ENCODE peak calls at places on chromosomes 13 and 19, in six cellular contexts. One of them, this sample, is unnamed.
A peak's percentile ranks its signal among the peaks of the same experiment; 100 is the strongest.

GRCh38 chr13:21749410-21749809 is 78.5 kb downstream of the FGF9 start:
- DNase-seq in naive thymus-derived CD8-positive, alpha-beta T cell: no peak
- DNase-seq in CD8-positive, alpha-beta T cell: no peak
- DNase-seq in GM04503: no peak
- DNase-seq in activated CD4-positive, alpha-beta T cell treated with anti-CD3 and anti-CD28 coated beads, Interleukin-2, amount 50 U/mL, for 4 hours: no peak
- DNase-seq in mesenteric fat pad: no peak
- DNase-seq in this sample: no peak

GRCh38 chr19:41957838-41958366 is 1.2 kb downstream of the RABAC1 start:
- DNase-seq in naive thymus-derived CD8-positive, alpha-beta T cell: no peak
- DNase-seq in CD8-positive, alpha-beta T cell: no peak
- DNase-seq in GM04503: peak; percentile 41
- DNase-seq in activated CD4-positive, alpha-beta T cell treated with anti-CD3 and anti-CD28 coated beads, Interleukin-2, amount 50 U/mL, for 4 hours: no peak
- DNase-seq in mesenteric fat pad: no peak
- DNase-seq in this sample: no peak

GRCh38 chr19:37931941-37932655 is 25.1 kb downstream of the SIPA1L3 start:
- DNase-seq in naive thymus-derived CD8-positive, alpha-beta T cell: no peak
- DNase-seq in CD8-positive, alpha-beta T cell: no peak
- DNase-seq in GM04503: peak; percentile 21
- DNase-seq in activated CD4-positive, alpha-beta T cell treated with anti-CD3 and anti-CD28 coated beads, Interleukin-2, amount 50 U/mL, for 4 hours: no peak
- DNase-seq in mesenteric fat pad: peak; percentile 90
- DNase-seq in this sample: no peak

GRCh38 chr19:12954150-12954962 is 2.7 kb downstream of the GADD45GIP1 start:
- DNase-seq in naive thymus-derived CD8-positive, alpha-beta T cell: no peak
- DNase-seq in CD8-positive, alpha-beta T cell: no peak
- DNase-seq in GM04503: no peak
- DNase-seq in activated CD4-positive, alpha-beta T cell treated with anti-CD3 and anti-CD28 coated beads, Interleukin-2, amount 50 U/mL, for 4 hours: no peak
- DNase-seq in mesenteric fat pad: no peak
- DNase-seq in this sample: no peak

GRCh38 chr19:2462635-2463421 is 6.1 kb upstream of the LMNB2 start:
- DNase-seq in naive thymus-derived CD8-positive, alpha-beta T cell: no peak
- DNase-seq in CD8-positive, alpha-beta T cell: no peak
- DNase-seq in GM04503: peak; percentile 94
- DNase-seq in activated CD4-positive, alpha-beta T cell treated with anti-CD3 and anti-CD28 coated beads, Interleukin-2, amount 50 U/mL, for 4 hours: no peak
- DNase-seq in mesenteric fat pad: peak; percentile 92
- DNase-seq in this sample: no peak

GRCh38 chr13:108508263-108508662 is 121.1 kb upstream of the MYO16 start:
- DNase-seq in naive thymus-derived CD8-positive, alpha-beta T cell: no peak
- DNase-seq in CD8-positive, alpha-beta T cell: no peak
- DNase-seq in GM04503: no peak
- DNase-seq in activated CD4-positive, alpha-beta T cell treated with anti-CD3 and anti-CD28 coated beads, Interleukin-2, amount 50 U/mL, for 4 hours: no peak
- DNase-seq in mesenteric fat pad: no peak
- DNase-seq in this sample: peak; percentile 26

GRCh38 chr19:35316560-35316959 is 12.4 kb upstream of the CD22 start:
- DNase-seq in naive thymus-derived CD8-positive, alpha-beta T cell: no peak
- DNase-seq in CD8-positive, alpha-beta T cell: no peak
- DNase-seq in GM04503: no peak
- DNase-seq in activated CD4-positive, alpha-beta T cell treated with anti-CD3 and anti-CD28 coated beads, Interleukin-2, amount 50 U/mL, for 4 hours: no peak
- DNase-seq in mesenteric fat pad: no peak
- DNase-seq in this sample: no peak

GRCh38 chr13:94968040-94968756 is 255.9 kb upstream of the SOX21 start:
- DNase-seq in naive thymus-derived CD8-positive, alpha-beta T cell: no peak
- DNase-seq in CD8-positive, alpha-beta T cell: no peak
- DNase-seq in GM04503: no peak
- DNase-seq in activated CD4-positive, alpha-beta T cell treated with anti-CD3 and anti-CD28 coated beads, Interleukin-2, amount 50 U/mL, for 4 hours: no peak
- DNase-seq in mesenteric fat pad: no peak
- DNase-seq in this sample: no peak

GRCh38 chr13:21458457-21458815 is 667 bp downstream of the ZDHHC20 start:
- DNase-seq in naive thymus-derived CD8-positive, alpha-beta T cell: peak; percentile 54
- DNase-seq in CD8-positive, alpha-beta T cell: peak; percentile 46
- DNase-seq in GM04503: no peak
- DNase-seq in activated CD4-positive, alpha-beta T cell treated with anti-CD3 and anti-CD28 coated beads, Interleukin-2, amount 50 U/mL, for 4 hours: peak; percentile 27
- DNase-seq in mesenteric fat pad: no peak
- DNase-seq in this sample: peak; percentile 43

GRCh38 chr13:30880756-30881155 is 25.3 kb upstream of the MEDAG start:
- DNase-seq in naive thymus-derived CD8-positive, alpha-beta T cell: no peak
- DNase-seq in CD8-positive, alpha-beta T cell: no peak
- DNase-seq in GM04503: peak; percentile 79
- DNase-seq in activated CD4-positive, alpha-beta T cell treated with anti-CD3 and anti-CD28 coated beads, Interleukin-2, amount 50 U/mL, for 4 hours: no peak
- DNase-seq in mesenteric fat pad: no peak
- DNase-seq in this sample: no peak

GRCh38 chr13:99151516-99151915 is 49.1 kb upstream of the UBAC2 start:
- DNase-seq in naive thymus-derived CD8-positive, alpha-beta T cell: no peak
- DNase-seq in CD8-positive, alpha-beta T cell: no peak
- DNase-seq in GM04503: peak; percentile 27
- DNase-seq in activated CD4-positive, alpha-beta T cell treated with anti-CD3 and anti-CD28 coated beads, Interleukin-2, amount 50 U/mL, for 4 hours: no peak
- DNase-seq in mesenteric fat pad: no peak
- DNase-seq in this sample: no peak

GRCh38 chr13:97285221-97285955 is 63.3 kb downstream of the MBNL2 start:
- DNase-seq in naive thymus-derived CD8-positive, alpha-beta T cell: no peak
- DNase-seq in CD8-positive, alpha-beta T cell: no peak
- DNase-seq in GM04503: no peak
- DNase-seq in activated CD4-positive, alpha-beta T cell treated with anti-CD3 and anti-CD28 coated beads, Interleukin-2, amount 50 U/mL, for 4 hours: no peak
- DNase-seq in mesenteric fat pad: no peak
- DNase-seq in this sample: no peak

GRCh38 chr13:72132065-72132464 is 265.1 kb upstream of the DACH1 start:
- DNase-seq in naive thymus-derived CD8-positive, alpha-beta T cell: no peak
- DNase-seq in CD8-positive, alpha-beta T cell: no peak
- DNase-seq in GM04503: no peak
- DNase-seq in activated CD4-positive, alpha-beta T cell treated with anti-CD3 and anti-CD28 coated beads, Interleukin-2, amount 50 U/mL, for 4 hours: no peak
- DNase-seq in mesenteric fat pad: no peak
- DNase-seq in this sample: no peak

GRCh38 chr13:45763419-45763818 is 61.3 kb downstream of the CBY2 start:
- DNase-seq in naive thymus-derived CD8-positive, alpha-beta T cell: no peak
- DNase-seq in CD8-positive, alpha-beta T cell: no peak
- DNase-seq in GM04503: no peak
- DNase-seq in activated CD4-positive, alpha-beta T cell treated with anti-CD3 and anti-CD28 coated beads, Interleukin-2, amount 50 U/mL, for 4 hours: no peak
- DNase-seq in mesenteric fat pad: no peak
- DNase-seq in this sample: no peak

GRCh38 chr13:101267656-101268055 is 148.7 kb downstream of the NALCN start:
- DNase-seq in naive thymus-derived CD8-positive, alpha-beta T cell: no peak
- DNase-seq in CD8-positive, alpha-beta T cell: no peak
- DNase-seq in GM04503: peak; percentile 50
- DNase-seq in activated CD4-positive, alpha-beta T cell treated with anti-CD3 and anti-CD28 coated beads, Interleukin-2, amount 50 U/mL, for 4 hours: no peak
- DNase-seq in mesenteric fat pad: no peak
- DNase-seq in this sample: no peak

GRCh38 chr19:5558101-5558621 is 9.6 kb downstream of the TINCR start:
- DNase-seq in naive thymus-derived CD8-positive, alpha-beta T cell: no peak
- DNase-seq in CD8-positive, alpha-beta T cell: no peak
- DNase-seq in GM04503: no peak
- DNase-seq in activated CD4-positive, alpha-beta T cell treated with anti-CD3 and anti-CD28 coated beads, Interleukin-2, amount 50 U/mL, for 4 hours: no peak
- DNase-seq in mesenteric fat pad: no peak
- DNase-seq in this sample: no peak

GRCh38 chr13:32164622-32165268 is 133.2 kb downstream of the FRY start:
- DNase-seq in naive thymus-derived CD8-positive, alpha-beta T cell: peak; percentile 10
- DNase-seq in CD8-positive, alpha-beta T cell: no peak
- DNase-seq in GM04503: no peak
- DNase-seq in activated CD4-positive, alpha-beta T cell treated with anti-CD3 and anti-CD28 coated beads, Interleukin-2, amount 50 U/mL, for 4 hours: no peak
- DNase-seq in mesenteric fat pad: no peak
- DNase-seq in this sample: peak; percentile 30

GRCh38 chr13:27854606-27855005 is 62.3 kb downstream of the GSX1 start:
- DNase-seq in naive thymus-derived CD8-positive, alpha-beta T cell: no peak
- DNase-seq in CD8-positive, alpha-beta T cell: no peak
- DNase-seq in GM04503: no peak
- DNase-seq in activated CD4-positive, alpha-beta T cell treated with anti-CD3 and anti-CD28 coated beads, Interleukin-2, amount 50 U/mL, for 4 hours: no peak
- DNase-seq in mesenteric fat pad: no peak
- DNase-seq in this sample: no peak

GRCh38 chr13:39512687-39513086 is 90.3 kb downstream of the LHFPL6 start:
- DNase-seq in naive thymus-derived CD8-positive, alpha-beta T cell: no peak
- DNase-seq in CD8-positive, alpha-beta T cell: no peak
- DNase-seq in GM04503: no peak
- DNase-seq in activated CD4-positive, alpha-beta T cell treated with anti-CD3 and anti-CD28 coated beads, Interleukin-2, amount 50 U/mL, for 4 hours: no peak
- DNase-seq in mesenteric fat pad: no peak
- DNase-seq in this sample: no peak

GRCh38 chr19:44848036-44848804 is 2.1 kb downstream of the NECTIN2 start:
- DNase-seq in naive thymus-derived CD8-positive, alpha-beta T cell: no peak
- DNase-seq in CD8-positive, alpha-beta T cell: no peak
- DNase-seq in GM04503: no peak
- DNase-seq in activated CD4-positive, alpha-beta T cell treated with anti-CD3 and anti-CD28 coated beads, Interleukin-2, amount 50 U/mL, for 4 hours: no peak
- DNase-seq in mesenteric fat pad: no peak
- DNase-seq in this sample: no peak

GRCh38 chr19:37243206-37243632 is 25.2 kb downstream of the ZNF383 start:
- DNase-seq in naive thymus-derived CD8-positive, alpha-beta T cell: no peak
- DNase-seq in CD8-positive, alpha-beta T cell: no peak
- DNase-seq in GM04503: no peak
- DNase-seq in activated CD4-positive, alpha-beta T cell treated with anti-CD3 and anti-CD28 coated beads, Interleukin-2, amount 50 U/mL, for 4 hours: no peak
- DNase-seq in mesenteric fat pad: no peak
- DNase-seq in this sample: no peak

GRCh38 chr13:63425131-63425530 is 2009.5 kb upstream of the PCDH20 start:
- DNase-seq in naive thymus-derived CD8-positive, alpha-beta T cell: no peak
- DNase-seq in CD8-positive, alpha-beta T cell: no peak
- DNase-seq in GM04503: no peak
- DNase-seq in activated CD4-positive, alpha-beta T cell treated with anti-CD3 and anti-CD28 coated beads, Interleukin-2, amount 50 U/mL, for 4 hours: no peak
- DNase-seq in mesenteric fat pad: no peak
- DNase-seq in this sample: no peak

GRCh38 chr19:3034845-3035541 is 5.9 kb upstream of the TLE2 start:
- DNase-seq in naive thymus-derived CD8-positive, alpha-beta T cell: no peak
- DNase-seq in CD8-positive, alpha-beta T cell: peak; percentile 39
- DNase-seq in GM04503: peak; percentile 11
- DNase-seq in activated CD4-positive, alpha-beta T cell treated with anti-CD3 and anti-CD28 coated beads, Interleukin-2, amount 50 U/mL, for 4 hours: no peak
- DNase-seq in mesenteric fat pad: no peak
- DNase-seq in this sample: no peak

GRCh38 chr13:111319998-111320911 is at the start of gene TEX29:
- DNase-seq in naive thymus-derived CD8-positive, alpha-beta T cell: no peak
- DNase-seq in CD8-positive, alpha-beta T cell: no peak
- DNase-seq in GM04503: no peak
- DNase-seq in activated CD4-positive, alpha-beta T cell treated with anti-CD3 and anti-CD28 coated beads, Interleukin-2, amount 50 U/mL, for 4 hours: no peak
- DNase-seq in mesenteric fat pad: no peak
- DNase-seq in this sample: no peak

GRCh38 chr19:46994141-46994686 is 25.4 kb upstream of the NPAS1 start:
- DNase-seq in naive thymus-derived CD8-positive, alpha-beta T cell: no peak
- DNase-seq in CD8-positive, alpha-beta T cell: no peak
- DNase-seq in GM04503: no peak
- DNase-seq in activated CD4-positive, alpha-beta T cell treated with anti-CD3 and anti-CD28 coated beads, Interleukin-2, amount 50 U/mL, for 4 hours: no peak
- DNase-seq in mesenteric fat pad: no peak
- DNase-seq in this sample: no peak

GRCh38 chr13:41458187-41458938 is 1.0 kb downstream of the RGCC start:
- DNase-seq in naive thymus-derived CD8-positive, alpha-beta T cell: peak; percentile 69
- DNase-seq in CD8-positive, alpha-beta T cell: peak; percentile 53
- DNase-seq in GM04503: no peak
- DNase-seq in activated CD4-positive, alpha-beta T cell treated with anti-CD3 and anti-CD28 coated beads, Interleukin-2, amount 50 U/mL, for 4 hours: peak; percentile 53
- DNase-seq in mesenteric fat pad: peak; percentile 90
- DNase-seq in this sample: peak; percentile 62

GRCh38 chr13:111572956-111573355 is 252.5 kb downstream of the TEX29 start:
- DNase-seq in naive thymus-derived CD8-positive, alpha-beta T cell: no peak
- DNase-seq in CD8-positive, alpha-beta T cell: no peak
- DNase-seq in GM04503: no peak
- DNase-seq in activated CD4-positive, alpha-beta T cell treated with anti-CD3 and anti-CD28 coated beads, Interleukin-2, amount 50 U/mL, for 4 hours: no peak
- DNase-seq in mesenteric fat pad: peak; percentile 59
- DNase-seq in this sample: no peak

GRCh38 chr13:79936368-79937136 is 404.4 kb downstream of the SPRY2 start:
- DNase-seq in naive thymus-derived CD8-positive, alpha-beta T cell: no peak
- DNase-seq in CD8-positive, alpha-beta T cell: no peak
- DNase-seq in GM04503: peak; percentile 100
- DNase-seq in activated CD4-positive, alpha-beta T cell treated with anti-CD3 and anti-CD28 coated beads, Interleukin-2, amount 50 U/mL, for 4 hours: no peak
- DNase-seq in mesenteric fat pad: no peak
- DNase-seq in this sample: no peak

GRCh38 chr19:39154084-39154625 is 28.6 kb downstream of the PAK4 start:
- DNase-seq in naive thymus-derived CD8-positive, alpha-beta T cell: no peak
- DNase-seq in CD8-positive, alpha-beta T cell: no peak
- DNase-seq in GM04503: no peak
- DNase-seq in activated CD4-positive, alpha-beta T cell treated with anti-CD3 and anti-CD28 coated beads, Interleukin-2, amount 50 U/mL, for 4 hours: no peak
- DNase-seq in mesenteric fat pad: no peak
- DNase-seq in this sample: no peak

GRCh38 chr19:1811472-1811894 is 593 bp downstream of the ATP8B3 start:
- DNase-seq in naive thymus-derived CD8-positive, alpha-beta T cell: no peak
- DNase-seq in CD8-positive, alpha-beta T cell: peak; percentile 46
- DNase-seq in GM04503: peak; percentile 8
- DNase-seq in activated CD4-positive, alpha-beta T cell treated with anti-CD3 and anti-CD28 coated beads, Interleukin-2, amount 50 U/mL, for 4 hours: peak; percentile 41
- DNase-seq in mesenteric fat pad: no peak
- DNase-seq in this sample: no peak

GRCh38 chr13:89455741-89456140 is 1784.6 kb downstream of the SLITRK5 start:
- DNase-seq in naive thymus-derived CD8-positive, alpha-beta T cell: no peak
- DNase-seq in CD8-positive, alpha-beta T cell: no peak
- DNase-seq in GM04503: no peak
- DNase-seq in activated CD4-positive, alpha-beta T cell treated with anti-CD3 and anti-CD28 coated beads, Interleukin-2, amount 50 U/mL, for 4 hours: no peak
- DNase-seq in mesenteric fat pad: no peak
- DNase-seq in this sample: no peak

GRCh38 chr13:85254641-85255040 is 544.6 kb downstream of the SLITRK6 start:
- DNase-seq in naive thymus-derived CD8-positive, alpha-beta T cell: no peak
- DNase-seq in CD8-positive, alpha-beta T cell: no peak
- DNase-seq in GM04503: no peak
- DNase-seq in activated CD4-positive, alpha-beta T cell treated with anti-CD3 and anti-CD28 coated beads, Interleukin-2, amount 50 U/mL, for 4 hours: no peak
- DNase-seq in mesenteric fat pad: no peak
- DNase-seq in this sample: no peak

GRCh38 chr13:79457390-79457789 is 23.6 kb upstream of the NDFIP2 start:
- DNase-seq in naive thymus-derived CD8-positive, alpha-beta T cell: no peak
- DNase-seq in CD8-positive, alpha-beta T cell: no peak
- DNase-seq in GM04503: no peak
- DNase-seq in activated CD4-positive, alpha-beta T cell treated with anti-CD3 and anti-CD28 coated beads, Interleukin-2, amount 50 U/mL, for 4 hours: no peak
- DNase-seq in mesenteric fat pad: no peak
- DNase-seq in this sample: no peak

GRCh38 chr13:29589967-29590366 is 5.5 kb downstream of the SLC7A1 start:
- DNase-seq in naive thymus-derived CD8-positive, alpha-beta T cell: no peak
- DNase-seq in CD8-positive, alpha-beta T cell: no peak
- DNase-seq in GM04503: no peak
- DNase-seq in activated CD4-positive, alpha-beta T cell treated with anti-CD3 and anti-CD28 coated beads, Interleukin-2, amount 50 U/mL, for 4 hours: no peak
- DNase-seq in mesenteric fat pad: no peak
- DNase-seq in this sample: no peak

GRCh38 chr13:113506871-113507388 is 16.4 kb upstream of the DCUN1D2 start:
- DNase-seq in naive thymus-derived CD8-positive, alpha-beta T cell: no peak
- DNase-seq in CD8-positive, alpha-beta T cell: no peak
- DNase-seq in GM04503: no peak
- DNase-seq in activated CD4-positive, alpha-beta T cell treated with anti-CD3 and anti-CD28 coated beads, Interleukin-2, amount 50 U/mL, for 4 hours: no peak
- DNase-seq in mesenteric fat pad: no peak
- DNase-seq in this sample: no peak

GRCh38 chr19:10643166-10643967 is 10.8 kb upstream of the ILF3 start:
- DNase-seq in naive thymus-derived CD8-positive, alpha-beta T cell: no peak
- DNase-seq in CD8-positive, alpha-beta T cell: peak; percentile 31
- DNase-seq in GM04503: no peak
- DNase-seq in activated CD4-positive, alpha-beta T cell treated with anti-CD3 and anti-CD28 coated beads, Interleukin-2, amount 50 U/mL, for 4 hours: no peak
- DNase-seq in mesenteric fat pad: no peak
- DNase-seq in this sample: no peak

GRCh38 chr19:2603320-2603719 is 99.2 kb downstream of the GNG7 start:
- DNase-seq in naive thymus-derived CD8-positive, alpha-beta T cell: no peak
- DNase-seq in CD8-positive, alpha-beta T cell: no peak
- DNase-seq in GM04503: peak; percentile 61
- DNase-seq in activated CD4-positive, alpha-beta T cell treated with anti-CD3 and anti-CD28 coated beads, Interleukin-2, amount 50 U/mL, for 4 hours: no peak
- DNase-seq in mesenteric fat pad: no peak
- DNase-seq in this sample: no peak

GRCh38 chr19:37989855-37990254 is 82.8 kb downstream of the SIPA1L3 start:
- DNase-seq in naive thymus-derived CD8-positive, alpha-beta T cell: no peak
- DNase-seq in CD8-positive, alpha-beta T cell: no peak
- DNase-seq in GM04503: no peak
- DNase-seq in activated CD4-positive, alpha-beta T cell treated with anti-CD3 and anti-CD28 coated beads, Interleukin-2, amount 50 U/mL, for 4 hours: no peak
- DNase-seq in mesenteric fat pad: no peak
- DNase-seq in this sample: no peak

GRCh38 chr13:78029891-78030290 is 111.3 kb upstream of the EDNRB start:
- DNase-seq in naive thymus-derived CD8-positive, alpha-beta T cell: no peak
- DNase-seq in CD8-positive, alpha-beta T cell: no peak
- DNase-seq in GM04503: no peak
- DNase-seq in activated CD4-positive, alpha-beta T cell treated with anti-CD3 and anti-CD28 coated beads, Interleukin-2, amount 50 U/mL, for 4 hours: no peak
- DNase-seq in mesenteric fat pad: no peak
- DNase-seq in this sample: no peak